ENCODE peak calls at places on chromosomes 1 and 21, in six cellular contexts. X, H, E, W, J and B are unnamed samples.

GRCh38 chr21:34520769-34521508 is 8.9 kb upstream of the KCNE1 start:
- DNase-seq in W (no peak), X (peak), J (no peak), E (no peak), H (no peak), B (no peak)

GRCh38 chr21:29680273-29680672 is 259.5 kb downstream of the GRIK1 start:
- DNase-seq in J (no peak), E (peak), X (no peak), W (no peak), H (no peak), B (no peak)

GRCh38 chr1:86825294-86825693 is 88.6 kb downstream of the SELENOF start:
- DNase-seq in X (no peak), J (no peak), W (no peak), H (no peak), E (peak), B (no peak)

GRCh38 chr1:113763651-113764050 is 4.4 kb upstream of the PHTF1 start:
- DNase-seq in W (no peak), E (no peak), J (no peak), H (no peak), X (no peak), B (no peak)

GRCh38 chr1:226882631-226883409 is 12.4 kb downstream of the PSEN2 start:
- DNase-seq in W (no peak), E (peak), H (peak), J (no peak), X (no peak), B (no peak)

GRCh38 chr21:45866473-45867010 is 115.0 kb upstream of the COL6A1 start:
- DNase-seq in J (no peak), E (no peak), W (no peak), X (no peak), H (no peak), B (no peak)

GRCh38 chr1:6961289-6961688 is 176.0 kb downstream of the CAMTA1 start:
- DNase-seq in H (no peak), J (no peak), W (no peak), E (no peak), X (no peak), B (no peak)

GRCh38 chr1:9652379-9653194 is 1.1 kb downstream of the PIK3CD start:
- DNase-seq in W (no peak), X (peak), H (peak), E (no peak), J (no peak), B (no peak)

GRCh38 chr1:26824735-26825134 is 1.8 kb upstream of the ZDHHC18 start:
- DNase-seq in J (no peak), E (no peak), H (no peak), X (no peak), W (no peak), B (no peak)

GRCh38 chr1:7930547-7931445 is 9.8 kb downstream of the TNFRSF9 start:
- DNase-seq in J (no peak), W (no peak), X (no peak), H (peak), E (no peak), B (no peak)

GRCh38 chr1:108327534-108328462 is 83.9 kb upstream of the NBPF4 start:
- DNase-seq in J (no peak), W (no peak), H (no peak), X (no peak), E (no peak), B (no peak)

GRCh38 chr21:34661848-34662247 is 6.9 kb upstream of the CLIC6 start:
- DNase-seq in J (no peak), X (no peak), W (no peak), H (no peak), E (no peak), B (no peak)

GRCh38 chr1:20511518-20512428 is 3.8 kb upstream of the MUL1 start:
- DNase-seq in W (no peak), H (no peak), X (no peak), J (no peak), E (no peak), B (no peak)

GRCh38 chr1:27403065-27403726 is 10.8 kb downstream of the GPR3 start:
- DNase-seq in J (no peak), X (peak), H (peak), E (peak), W (peak), B (no peak)

GRCh38 chr1:232322162-232322734 is 307.7 kb downstream of the SIPA1L2 start:
- DNase-seq in X (no peak), J (no peak), H (no peak), E (no peak), W (no peak), B (no peak)

GRCh38 chr1:199866210-199866617 is 161.3 kb upstream of the NR5A2 start:
- DNase-seq in E (no peak), X (no peak), H (no peak), W (no peak), J (no peak), B (no peak)

GRCh38 chr1:27057801-27058647 is 45.4 kb upstream of the TENT5B start:
- DNase-seq in H (no peak), J (no peak), X (no peak), W (no peak), E (no peak), B (no peak)

GRCh38 chr1:169550294-169550693 is 36.0 kb downstream of the F5 start:
- DNase-seq in J (no peak), E (peak), X (no peak), H (no peak), W (no peak), B (no peak)

GRCh38 chr21:43298546-43299440 is 128.1 kb downstream of the SIK1 start:
- DNase-seq in W (no peak), X (no peak), J (no peak), H (no peak), E (no peak), B (no peak)

GRCh38 chr1:205538211-205538840 is 33.9 kb downstream of the CDK18 start:
- DNase-seq in W (no peak), H (no peak), E (peak), X (no peak), J (no peak), B (peak)

GRCh38 chr1:26191739-26192138 is 1.3 kb downstream of the CATSPER4 start:
- DNase-seq in H (no peak), E (no peak), X (no peak), W (no peak), J (no peak), B (no peak)

GRCh38 chr1:57269621-57270235 is 154.1 kb downstream of the DAB1 start:
- DNase-seq in J (no peak), W (no peak), E (no peak), H (no peak), X (no peak), B (no peak)

GRCh38 chr1:50080904-50081586 is 27.7 kb upstream of the ELAVL4 start:
- DNase-seq in W (no peak), J (no peak), E (no peak), H (no peak), X (no peak), B (no peak)

GRCh38 chr1:110495926-110496600 is 22.9 kb downstream of the KCNA10 start:
- DNase-seq in H (peak), X (peak), E (peak), W (peak), J (peak), B (peak)

GRCh38 chr1:189751311-189751710 is 726.4 kb downstream of the BRINP3 start:
- DNase-seq in H (no peak), W (no peak), J (no peak), E (peak), X (no peak), B (no peak)

GRCh38 chr1:178530037-178530402 is 17.1 kb downstream of the TEX35 start:
- DNase-seq in H (no peak), J (no peak), E (peak), W (peak), X (no peak), B (no peak)

GRCh38 chr1:215566556-215567490 is at the start of gene KCTD3:
- DNase-seq in X (peak), W (no peak), J (peak), H (peak), E (peak), B (peak)

GRCh38 chr21:46431884-46432488 is 26.7 kb upstream of the DIP2A start:
- DNase-seq in W (no peak), E (no peak), J (no peak), H (no peak), X (no peak), B (no peak)

GRCh38 chr21:14482165-14482564 is 64.0 kb downstream of the SAMSN1 start:
- DNase-seq in W (no peak), X (no peak), H (no peak), E (no peak), J (no peak), B (no peak)

GRCh38 chr1:174262747-174263241 is 103.5 kb downstream of the RABGAP1L start:
- DNase-seq in H (no peak), J (no peak), X (no peak), W (peak), E (peak), B (no peak)

GRCh38 chr1:44926311-44926781 is 60.0 kb downstream of the EIF2B3 start:
- DNase-seq in J (no peak), X (no peak), H (no peak), E (no peak), W (peak), B (no peak)

GRCh38 chr1:63746129-63746864 is 27.5 kb upstream of the ROR1 start:
- DNase-seq in E (peak), W (peak), X (no peak), H (peak), J (no peak), B (no peak)

GRCh38 chr21:25742900-25743299 is 8.1 kb downstream of the GABPA start:
- DNase-seq in E (no peak), W (no peak), J (no peak), X (no peak), H (no peak), B (no peak)

GRCh38 chr1:163535807-163536206 is 214.1 kb downstream of the NUF2 start:
- DNase-seq in E (peak), J (no peak), W (no peak), X (no peak), H (no peak), B (no peak)

GRCh38 chr1:207654320-207654719 is 9.4 kb downstream of the CR1L start:
- DNase-seq in E (no peak), X (no peak), W (no peak), J (no peak), H (no peak), B (no peak)

GRCh38 chr21:34743831-34744230 is 75.0 kb downstream of the CLIC6 start:
- DNase-seq in H (no peak), E (peak), J (no peak), W (peak), X (no peak), B (no peak)